ENCODE peak calls at places on chromosomes 2 and 18, in eight cellular contexts. H, J, B, A, Z, P, F and S are unnamed samples.

GRCh38 chr2:223590964-223591363 is 11.2 kb downstream of the SCG2 start:
- DNase-seq in H (no peak), P (peak), Z (no peak), B (no peak), J (no peak), F (no peak), A (peak), S (no peak)

GRCh38 chr2:16738361-16739225 is 73.0 kb upstream of the CYRIA start:
- DNase-seq in J (no peak), B (no peak), Z (no peak), F (no peak), H (no peak), A (no peak), P (no peak), S (no peak)

GRCh38 chr2:66201242-66201641 is 233.7 kb upstream of the MEIS1 start:
- DNase-seq in F (no peak), P (no peak), H (no peak), A (no peak), J (no peak), B (no peak), Z (no peak), S (no peak)

GRCh38 chr2:105779394-105779793 is 34.7 kb downstream of the NCK2 start:
- DNase-seq in J (no peak), H (no peak), A (no peak), Z (no peak), B (no peak), P (no peak), F (no peak), S (no peak)

GRCh38 chr2:121034551-121034950 is 250.5 kb downstream of the TFCP2L1 start:
- DNase-seq in J (no peak), F (no peak), P (no peak), Z (no peak), B (no peak), A (no peak), H (no peak), S (no peak)

GRCh38 chr18:76252880-76253279 is 242.2 kb downstream of the ZNF516 start:
- DNase-seq in F (peak), Z (no peak), H (no peak), B (no peak), A (peak), P (peak), J (no peak), S (no peak)

GRCh38 chr2:236496311-236496710 is 73.3 kb upstream of the ACKR3 start:
- DNase-seq in J (no peak), B (no peak), F (no peak), P (no peak), Z (no peak), H (no peak), A (no peak), S (no peak)

GRCh38 chr2:184779777-184780176 is 181.4 kb downstream of the ZNF804A start:
- DNase-seq in J (no peak), Z (no peak), B (no peak), A (no peak), H (no peak), P (no peak), F (no peak), S (no peak)

GRCh38 chr2:61218817-61219170 is 56.8 kb downstream of the C2orf74 start:
- DNase-seq in H (no peak), F (no peak), J (no peak), B (no peak), P (no peak), A (no peak), Z (no peak), S (no peak)

GRCh38 chr2:47675196-47675825 is 107.6 kb upstream of the MSH6 start:
- DNase-seq in A (no peak), B (no peak), P (no peak), H (peak), J (no peak), F (no peak), Z (no peak), S (no peak)

GRCh38 chr2:40591785-40592184 is 139.9 kb upstream of the SLC8A1 start:
- DNase-seq in H (no peak), A (no peak), B (no peak), P (no peak), F (no peak), J (no peak), Z (no peak), S (no peak)